ENCODE peak calls at places on chromosomes 4 and X, in four cellular contexts. P is HCT116, S is HepG2, I is K562. B is an unnamed sample.

GRCh38 chr4:182265881-182266280 is 22.7 kb downstream of the TENM3 start:
- DNase-seq in P (peak), S (peak), I (no peak), B (no peak)

GRCh38 chr4:74793757-74794340 is 474 bp downstream of the BTC start:
- DNase-seq in P (no peak), S (peak), I (no peak), B (peak)

GRCh38 chr4:154491731-154492249 is at the start of gene DCHS2:
- DNase-seq in P (no peak), S (peak), I (peak), B (no peak)

GRCh38 chrX:102765217-102765616 is 44.7 kb downstream of the GPRASP3 start:
- DNase-seq in P (no peak), S (no peak), I (no peak), B (no peak)

GRCh38 chr4:182918044-182918607 is 940 bp upstream of the DCTD start:
- DNase-seq in P (no peak), S (no peak), I (no peak), B (no peak)

GRCh38 chr4:15001248-15001824 is 945 bp upstream of the CPEB2 start:
- DNase-seq in P (no peak), S (peak), I (peak), B (peak)

GRCh38 chrX:46326161-46326560 is 219.1 kb downstream of the ZNF674 start:
- DNase-seq in P (no peak), S (no peak), I (no peak), B (no peak)

GRCh38 chrX:20217279-20217678 is 49.4 kb downstream of the RPS6KA3 start:
- DNase-seq in P (peak), S (no peak), I (no peak), B (no peak)

GRCh38 chr4:114860791-114861190 is 252.6 kb downstream of the NDST4 start:
- DNase-seq in P (no peak), S (no peak), I (no peak), B (no peak)

GRCh38 chr4:108794136-108794535 is 31.3 kb upstream of the ETNPPL start:
- DNase-seq in P (no peak), S (no peak), I (no peak), B (no peak)

GRCh38 chrX:152904151-152905080 is 6.5 kb downstream of the ZNF185 start:
- DNase-seq in P (no peak), S (no peak), I (peak), B (peak)

GRCh38 chr4:85837334-85837733 is 362.4 kb downstream of the ARHGAP24 start:
- DNase-seq in P (no peak), S (no peak), I (no peak), B (no peak)

GRCh38 chr4:65482410-65482809 is 187.9 kb downstream of the EPHA5 start:
- DNase-seq in P (no peak), S (no peak), I (no peak), B (no peak)

GRCh38 chrX:2447484-2447883 is 53.3 kb downstream of the DHRSX start:
- DNase-seq in P (no peak), S (no peak), I (no peak), B (no peak)

GRCh38 chr4:186588503-186588902 is 33.1 kb upstream of the MTNR1A start:
- DNase-seq in P (no peak), S (no peak), I (no peak), B (peak)
- TF ChIP-seq POLR2AphosphoS5 in P (no peak), S (no peak), I (no peak), B (no peak)

DNA sequence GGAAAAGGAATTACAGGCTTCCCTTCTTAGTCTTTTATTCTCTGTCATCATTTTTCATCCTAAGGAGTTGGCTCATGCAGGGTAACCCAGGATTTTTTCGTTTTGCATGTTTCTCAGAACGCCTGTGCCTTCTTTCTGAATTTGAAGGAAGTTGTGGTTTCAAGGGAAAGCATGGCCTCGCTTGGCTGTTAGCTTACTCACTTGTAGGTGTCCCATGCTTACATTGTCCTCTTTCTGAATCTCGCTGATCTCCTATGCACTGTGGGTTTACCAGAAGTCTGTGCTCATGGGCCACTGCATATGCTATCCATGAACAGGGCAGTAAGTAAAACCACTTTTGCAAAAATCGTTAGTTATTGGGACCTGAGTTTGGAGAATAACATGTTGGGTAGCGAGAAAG is 300.2 kb upstream of the PUDP start:
- DNase-seq in P (no peak), S (no peak), I (no peak), B (no peak)
- TF ChIP-seq FOSL1 in P (no peak), S (no peak), I (no peak), B (no peak)

DNA sequence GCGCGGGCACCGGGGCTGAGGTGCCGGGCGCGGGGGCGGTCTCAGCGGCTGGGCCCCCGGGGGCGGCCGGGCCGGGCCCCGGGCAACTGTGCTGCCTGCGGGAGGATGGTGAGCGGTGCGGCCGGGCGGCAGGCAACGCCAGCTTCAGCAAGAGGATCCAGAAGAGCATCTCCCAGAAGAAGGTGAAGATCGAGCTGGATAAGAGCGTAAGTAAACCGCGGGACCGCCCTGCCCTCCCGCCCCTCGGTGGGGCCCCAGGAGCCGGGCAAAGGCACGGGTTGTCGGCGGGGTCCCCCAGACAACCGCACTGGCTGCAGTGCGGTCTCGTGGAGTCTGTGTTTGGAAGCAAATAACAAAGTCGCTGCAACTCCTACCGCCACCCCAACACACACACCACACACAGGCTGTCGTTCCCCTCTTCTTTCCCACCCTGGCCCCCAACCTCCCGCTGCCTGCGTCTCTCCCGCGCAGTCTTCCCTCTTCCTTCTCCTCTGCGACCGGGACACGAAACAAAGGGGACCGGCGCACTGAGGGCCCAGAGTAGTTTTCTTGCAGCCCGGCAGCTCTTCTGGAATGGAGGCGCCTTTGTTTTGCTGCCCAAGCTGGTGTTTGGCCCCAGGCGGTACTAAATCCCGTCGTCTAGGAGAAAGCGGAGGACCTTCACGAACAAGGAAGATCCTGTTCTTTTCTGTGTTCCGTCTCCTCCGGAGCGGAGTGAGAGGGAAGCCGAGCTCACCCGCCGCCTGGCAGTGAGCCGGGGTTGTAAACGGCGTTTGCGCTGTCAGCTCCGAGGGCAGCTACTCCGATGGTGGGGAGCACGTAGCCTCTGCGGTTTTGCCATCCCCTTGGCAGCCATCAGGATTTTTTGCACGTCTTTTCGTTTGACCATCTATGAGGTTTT is 788 bp downstream of the SAP30 start:
- DNase-seq in P (no peak), S (peak), I (peak), B (no peak)
- TF ChIP-seq POLR2AphosphoS5 in P (no peak), S (no peak), I (no peak), B (no peak)

GRCh38 chrX:76279007-76279406 is 106.1 kb downstream of the PBDC1 start:
- DNase-seq in P (peak), S (peak), I (peak), B (peak)
- TF ChIP-seq FOSL1 in P (no peak), S (no peak), I (no peak), B (no peak)

DNA sequence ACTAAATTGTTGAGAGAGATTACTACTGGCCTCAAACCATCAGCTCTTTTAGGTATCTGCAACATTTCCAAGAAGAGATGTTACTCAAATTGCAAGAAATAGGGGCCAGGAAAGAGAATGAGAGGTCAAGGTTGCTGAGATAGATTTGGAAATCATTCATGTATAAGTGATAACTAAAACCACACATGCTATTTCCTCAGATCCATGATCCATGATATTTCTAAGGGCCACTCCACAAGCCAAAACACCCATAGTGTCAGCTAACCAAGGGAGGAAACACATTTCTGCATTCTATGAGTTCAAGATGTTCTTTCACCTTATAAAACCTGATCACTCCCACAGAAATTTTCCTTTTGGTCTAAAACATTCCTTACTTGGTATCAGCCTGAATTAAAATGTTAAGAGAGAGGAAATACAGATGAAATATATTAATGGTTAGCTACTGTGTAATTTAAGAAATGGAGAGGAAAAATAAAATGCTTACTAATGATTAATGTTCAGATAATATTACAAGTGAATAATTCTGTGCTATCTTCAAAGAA is 47.2 kb downstream of the TBCK start:
- DNase-seq in P (no peak), S (no peak), I (no peak), B (no peak)
- TF ChIP-seq POLR2AphosphoS5 in P (no peak), S (no peak), I (no peak), B (no peak)

DNA sequence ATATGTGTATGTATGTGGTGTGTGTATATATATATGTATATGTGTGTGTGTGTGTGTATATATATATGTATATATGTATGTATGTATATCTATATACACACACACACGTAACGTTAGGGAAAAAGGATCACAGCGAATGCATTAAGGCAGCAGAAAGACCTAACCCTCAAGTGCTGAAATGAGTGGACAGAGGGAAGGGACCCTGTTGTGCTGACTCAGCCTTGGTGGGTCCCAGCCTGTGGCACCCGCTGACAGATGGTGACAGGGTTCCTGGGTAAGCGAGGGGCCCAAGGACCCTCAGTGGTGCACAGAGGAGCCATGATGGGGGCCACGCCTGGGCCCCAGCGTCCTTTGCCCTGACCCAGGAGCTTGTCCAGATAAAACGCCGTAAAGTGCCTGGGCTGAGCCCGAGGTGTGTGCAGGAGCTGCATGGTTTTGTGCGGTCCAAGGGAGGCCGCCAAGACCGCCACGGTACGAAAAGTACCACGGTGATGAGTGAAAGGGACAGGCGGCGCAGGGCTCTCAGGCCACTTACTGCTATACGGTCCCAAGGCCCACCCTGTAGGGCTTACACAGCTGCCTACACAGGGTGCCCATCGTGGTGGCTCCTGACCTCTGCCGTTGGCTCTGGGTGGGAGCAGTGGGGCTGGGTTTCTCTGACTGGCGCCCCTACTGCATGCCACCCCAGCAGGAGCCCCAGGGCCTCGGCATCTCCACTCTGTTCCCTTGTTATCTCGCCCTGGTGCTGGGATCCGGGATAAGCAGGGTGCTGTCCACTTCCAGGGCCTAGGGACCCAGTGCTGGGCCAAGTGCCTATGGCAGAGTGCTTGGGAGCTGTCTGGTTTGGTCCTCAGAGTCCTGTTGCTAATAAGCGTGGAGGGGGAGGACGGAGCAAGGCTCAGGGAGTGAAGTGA is 10.0 kb downstream of the SH3BP2 start:
- DNase-seq in P (no peak), S (no peak), I (no peak), B (no peak)
- TF ChIP-seq FOSL1 in P (no peak), S (no peak), I (no peak), B (no peak)

DNA sequence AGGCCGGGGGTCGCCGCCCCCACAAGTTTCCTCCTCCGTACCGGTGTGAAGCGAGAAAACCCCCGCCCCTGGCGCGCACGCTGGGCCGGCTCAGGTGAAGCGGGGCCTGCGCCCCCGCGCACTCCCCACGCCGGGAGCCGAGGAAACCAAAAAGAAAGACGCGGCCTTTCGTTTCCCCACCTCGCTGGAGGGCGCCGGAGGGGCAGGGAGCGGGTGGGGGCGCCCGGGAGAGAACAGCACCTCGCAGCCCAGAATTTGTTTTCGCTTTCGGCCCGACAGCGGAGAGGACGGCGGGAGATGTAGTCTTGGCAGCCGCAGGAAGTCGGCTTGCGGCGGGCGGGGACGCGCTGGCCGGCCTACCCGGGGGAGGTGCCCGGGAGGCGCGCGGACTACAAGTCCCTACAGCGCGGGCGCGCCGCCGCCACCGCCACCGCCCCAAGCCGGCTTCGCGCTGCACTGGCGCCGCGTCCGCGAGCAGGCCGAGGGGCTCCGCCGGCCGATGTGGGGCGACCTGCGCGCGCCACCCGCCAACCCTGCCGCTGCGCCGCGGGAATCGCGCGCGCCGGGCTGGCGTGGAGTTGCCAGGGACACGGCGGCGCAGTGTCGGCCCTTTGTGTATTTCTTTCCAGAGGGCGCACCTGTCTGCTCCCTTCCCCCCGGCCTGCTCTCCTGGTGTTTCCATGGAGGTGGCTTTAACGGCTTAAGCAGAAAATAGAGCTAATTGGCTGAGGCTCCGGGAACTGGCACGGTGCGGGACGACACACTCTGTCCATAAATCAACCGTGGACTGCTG is at the start of gene OTUD4:
- DNase-seq in P (peak), S (peak), I (peak), B (peak)
- TF ChIP-seq POLR2AphosphoS5 in P (peak), S (peak), I (peak), B (peak)

GRCh38 chr4:150126880-150127236 is 48.6 kb downstream of the DCLK2 start:
- DNase-seq in P (no peak), S (no peak), I (no peak), B (no peak)
- TF ChIP-seq FOSL1 in P (no peak), S (no peak), I (no peak), B (no peak)

B was measured in H1.